ENCODE peak calls at places on chromosomes 4 and X, in five cellular contexts. N is caudate nucleus, H is heart right ventricle, Q is HL-60, V is spleen. F is an unnamed sample.

GRCh38 chr4:13355036-13355910 is 128.9 kb downstream of the RAB28 start:
- DNase-seq in N (no peak), H (no peak), Q (no peak), V (no peak), F (no peak)

GRCh38 chrX:2935364-2935748 is 6.2 kb upstream of the ARSD start:
- DNase-seq in N (no peak), H (no peak), Q (peak), V (no peak), F (no peak)

GRCh38 chr4:24798036-24798610 is 2.8 kb downstream of the SOD3 start:
- DNase-seq in N (no peak), H (no peak), Q (no peak), V (no peak), F (no peak)

GRCh38 chr4:127559981-127560380 is 72.8 kb upstream of the INTU start:
- DNase-seq in N (no peak), H (no peak), Q (no peak), V (no peak), F (no peak)

GRCh38 chrX:73262991-73263390 is 48.3 kb upstream of the NAP1L2 start:
- DNase-seq in N (no peak), H (no peak), Q (no peak), V (no peak), F (no peak)

GRCh38 chr4:139126898-139127297 is 50.1 kb downstream of the ELF2 start:
- DNase-seq in N (no peak), H (no peak), Q (no peak), V (no peak), F (no peak)

GRCh38 chr4:113461281-113461680 is 300.3 kb downstream of the CAMK2D start:
- DNase-seq in N (no peak), H (no peak), Q (no peak), V (no peak), F (no peak)

GRCh38 chr4:19844436-19844835 is 407.3 kb upstream of the SLIT2 start:
- DNase-seq in N (no peak), H (peak), Q (no peak), V (no peak), F (no peak)

GRCh38 chrX:39559229-39559628 is 538.5 kb downstream of the BCOR start:
- DNase-seq in N (no peak), H (no peak), Q (no peak), V (no peak), F (no peak)

GRCh38 chrX:11791090-11791489 is 33.1 kb downstream of the MSL3 start:
- DNase-seq in N (no peak), H (no peak), Q (no peak), V (no peak), F (no peak)

GRCh38 chr4:71229477-71230257 is 109.2 kb upstream of the SLC4A4 start:
- DNase-seq in N (peak), H (no peak), Q (no peak), V (no peak), F (peak)

GRCh38 chr4:71230258-71230594 is 108.6 kb upstream of the SLC4A4 start:
- DNase-seq in N (no peak), H (no peak), Q (no peak), V (no peak), F (peak)

GRCh38 chr4:71231073-71231752 is 107.6 kb upstream of the SLC4A4 start:
- DNase-seq in N (peak), H (peak), Q (no peak), V (no peak), F (no peak)

GRCh38 chr4:71231753-71232420 is 106.9 kb upstream of the SLC4A4 start:
- DNase-seq in N (no peak), H (no peak), Q (no peak), V (no peak), F (no peak)

DNA sequence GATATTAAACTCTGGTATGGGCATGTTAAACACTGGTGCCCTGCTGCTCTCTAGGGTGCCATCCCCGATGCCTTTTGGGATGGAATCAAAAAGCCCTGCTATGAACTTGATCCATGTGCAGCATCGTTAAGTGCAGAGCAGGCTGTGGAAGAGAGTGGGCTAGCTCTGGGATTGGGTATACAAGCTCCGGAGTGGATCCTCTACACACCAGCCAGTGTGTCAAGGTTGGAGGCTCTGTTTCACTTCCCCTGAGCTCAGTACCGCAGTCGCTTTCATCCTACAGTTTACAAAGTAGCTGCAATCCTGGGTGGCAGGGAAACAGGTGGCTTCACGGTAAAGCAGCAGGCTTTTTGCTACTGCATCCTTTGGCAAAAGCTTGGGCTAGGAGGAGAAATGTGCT is 108.2 kb upstream of the SLC4A4 start:
- DNase-seq in N (peak), H (no peak), Q (no peak), V (no peak), F (no peak)
- H3K27ac ChIP-seq in N (peak), H (peak), Q (no peak), V (no peak), F (no peak)

DNA sequence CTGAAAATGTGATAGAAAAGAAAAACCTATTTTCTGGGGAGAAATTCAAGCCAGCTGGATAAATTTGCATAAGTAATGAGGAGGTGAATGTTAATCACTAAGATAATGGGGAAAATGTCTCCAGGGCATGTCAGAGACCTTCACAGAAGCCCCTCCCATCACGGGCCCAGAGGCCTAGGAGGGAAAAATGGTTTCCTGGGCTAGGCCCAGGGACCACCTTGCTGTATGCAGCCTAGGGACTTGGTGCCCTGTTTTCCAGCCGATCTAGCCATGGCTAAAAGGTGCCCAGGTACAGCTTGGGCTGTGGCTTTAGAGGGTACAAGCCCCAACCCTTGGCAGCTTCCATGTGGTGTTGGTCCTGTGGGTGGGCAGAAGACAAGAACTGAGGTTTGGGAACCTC is 46.6 kb upstream of the TRPC5OS start:
- DNase-seq in N (no peak), H (no peak), Q (no peak), V (no peak), F (no peak)
- H3K27ac ChIP-seq in N (no peak), H (no peak), Q (no peak), V (no peak), F (no peak)

DNA sequence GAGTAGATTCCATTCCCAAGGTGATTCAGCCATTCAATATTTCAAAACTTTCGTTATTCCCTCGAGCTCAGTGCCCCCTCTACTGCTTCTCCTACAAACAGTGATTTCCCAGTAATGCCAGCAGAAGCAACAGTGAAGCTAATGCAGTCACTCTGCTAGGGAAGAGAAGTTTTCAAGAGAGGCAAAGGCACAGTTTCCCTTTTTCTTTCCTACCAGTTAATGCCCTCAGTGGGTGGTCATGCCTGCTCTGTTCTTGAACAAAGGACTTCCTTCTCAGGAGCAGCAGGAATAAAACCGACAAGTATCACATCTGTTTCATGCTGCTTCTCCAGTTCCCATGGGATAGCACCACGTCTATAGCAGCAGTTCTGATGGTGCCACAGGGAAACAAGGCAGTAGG is 317.2 kb downstream of the TENM3 start:
- DNase-seq in N (no peak), H (no peak), Q (no peak), V (no peak), F (no peak)
- H3K27ac ChIP-seq in N (no peak), H (no peak), Q (no peak), V (no peak), F (no peak)

GRCh38 chrX:152830312-152831305 is at the start of the genes CETN2 and NSDHL:
- DNase-seq in N (peak), H (peak), Q (peak), V (peak), F (peak)
- H3K27ac ChIP-seq in N (no peak), H (peak), Q (peak), V (no peak), F (peak)

GRCh38 chrX:9355739-9356138 is 109.1 kb upstream of the TBL1X start:
- DNase-seq in N (no peak), H (no peak), Q (no peak), V (peak), F (no peak)

GRCh38 chrX:9352683-9353430 is 112.0 kb upstream of the TBL1X start:
- DNase-seq in N (no peak), H (no peak), Q (peak), V (peak), F (no peak)

GRCh38 chrX:9356846-9357245 is 108.0 kb upstream of the TBL1X start:
- DNase-seq in N (no peak), H (no peak), Q (no peak), V (peak), F (no peak)

GRCh38 chrX:9352243-9352642 is 112.6 kb upstream of the TBL1X start:
- DNase-seq in N (no peak), H (no peak), Q (no peak), V (no peak), F (no peak)

DNA sequence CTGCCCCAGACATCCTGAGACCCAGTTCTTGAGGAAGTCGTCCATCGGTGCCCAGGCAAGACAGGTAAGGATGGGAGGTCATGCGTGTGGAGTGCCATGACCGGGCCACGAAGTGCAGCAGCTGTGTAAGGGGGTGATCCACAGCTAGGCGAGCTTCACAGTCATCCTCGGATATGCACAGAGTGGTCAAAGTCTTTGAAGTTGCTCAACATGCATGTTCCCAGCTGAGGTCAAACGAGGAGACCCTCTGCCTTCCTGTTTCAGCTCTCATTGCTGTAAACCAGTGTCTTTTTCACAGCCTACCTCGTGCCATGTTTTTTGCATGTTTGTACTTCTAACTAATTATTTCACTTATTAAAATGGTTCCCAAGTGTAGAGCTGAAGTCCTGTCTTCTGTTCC is 109.9 kb upstream of the TBL1X start:
- DNase-seq in N (no peak), H (no peak), Q (no peak), V (peak), F (no peak)
- H3K27ac ChIP-seq in N (no peak), H (no peak), Q (no peak), V (no peak), F (no peak)

DNA sequence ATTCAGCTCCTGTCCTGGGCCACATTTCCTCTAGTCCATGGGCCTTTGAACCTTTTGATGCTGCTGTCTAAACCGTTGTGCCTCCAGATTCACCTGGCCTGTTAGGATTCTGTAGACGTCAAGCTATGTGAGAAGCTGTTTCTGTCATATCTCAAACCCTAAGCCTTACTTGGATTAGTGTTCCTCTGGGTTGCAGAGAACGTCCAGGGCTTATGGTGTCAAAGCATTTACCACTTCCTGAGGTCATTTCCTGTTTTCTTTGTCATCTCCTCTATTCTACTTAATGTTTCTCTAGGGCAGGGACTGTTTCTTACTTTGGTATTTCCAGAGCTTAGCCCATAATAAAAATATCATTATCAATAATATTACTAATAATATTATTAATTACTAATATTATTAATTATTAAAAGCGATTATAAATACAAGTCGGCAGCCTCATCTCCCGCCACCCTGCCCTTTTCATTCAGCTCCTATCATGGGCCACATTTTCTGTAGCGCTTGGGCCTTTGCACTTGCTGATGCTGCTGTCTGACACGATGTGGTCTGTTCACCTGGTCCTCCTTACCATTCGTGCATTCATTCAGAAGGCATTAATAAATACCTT is 19.1 kb downstream of the PRIMPOL start:
- DNase-seq in N (no peak), H (no peak), Q (peak), V (no peak), F (no peak)
- H3K27ac ChIP-seq in N (no peak), H (peak), Q (peak), V (peak), F (no peak)

GRCh38 chrX:16100673-16101072 is 22.7 kb upstream of the GRPR start:
- DNase-seq in N (no peak), H (no peak), Q (no peak), V (no peak), F (no peak)
- H3K27ac ChIP-seq in N (no peak), H (no peak), Q (no peak), V (no peak), F (no peak)

GRCh38 chr4:26084414-26084813 is 170.4 kb downstream of the SMIM20 start:
- DNase-seq in N (no peak), H (no peak), Q (no peak), V (no peak), F (no peak)
- H3K27ac ChIP-seq in N (no peak), H (no peak), Q (no peak), V (no peak), F (no peak)